ENCODE peak calls at places on chromosomes 4 and X, in six cellular contexts. One of them, this sample, is unnamed.

GRCh38 chrX:125926295-125926694 is 239.8 kb downstream of the DCAF12L2 start:
- DNase-seq in B cell: no peak
- DNase-seq in PC-9: no peak
- DNase-seq in left ventricle myocardium inferior: no peak
- DNase-seq in spleen: no peak
- DNase-seq in body of pancreas: no peak
- DNase-seq in this sample: no peak

GRCh38 chr4:185394568-185395254 is 1.0 kb downstream of the LRP2BP start:
- DNase-seq in B cell: no peak
- DNase-seq in PC-9: no peak
- DNase-seq in left ventricle myocardium inferior: no peak
- DNase-seq in spleen: no peak
- DNase-seq in body of pancreas: no peak
- DNase-seq in this sample: no peak

GRCh38 chr4:106818764-106819163 is 217.3 kb downstream of the DKK2 start:
- DNase-seq in B cell: no peak
- DNase-seq in PC-9: no peak
- DNase-seq in left ventricle myocardium inferior: no peak
- DNase-seq in spleen: no peak
- DNase-seq in body of pancreas: no peak
- DNase-seq in this sample: no peak

GRCh38 chr4:99437686-99438577 is 2.8 kb upstream of the ADH7 start:
- DNase-seq in B cell: no peak
- DNase-seq in PC-9: no peak
- DNase-seq in left ventricle myocardium inferior: no peak
- DNase-seq in spleen: no peak
- DNase-seq in body of pancreas: no peak
- DNase-seq in this sample: no peak

GRCh38 chr4:148651991-148652390 is 209.8 kb upstream of the NR3C2 start:
- DNase-seq in B cell: no peak
- DNase-seq in PC-9: no peak
- DNase-seq in left ventricle myocardium inferior: no peak
- DNase-seq in spleen: no peak
- DNase-seq in body of pancreas: no peak
- DNase-seq in this sample: no peak

GRCh38 chrX:23783569-23784486 is 855 bp downstream of the SAT1 start:
- DNase-seq in B cell: no peak
- DNase-seq in PC-9: no peak
- DNase-seq in left ventricle myocardium inferior: no peak
- DNase-seq in spleen: no peak
- DNase-seq in body of pancreas: no peak
- DNase-seq in this sample: no peak

GRCh38 chr4:170090667-170091052 is 904 bp upstream of the AADAT start:
- DNase-seq in B cell: no peak
- DNase-seq in PC-9: no peak
- DNase-seq in left ventricle myocardium inferior: no peak
- DNase-seq in spleen: no peak
- DNase-seq in body of pancreas: no peak
- DNase-seq in this sample: no peak

GRCh38 chr4:169945636-169946035 is 80.6 kb downstream of the MFAP3L start:
- DNase-seq in B cell: no peak
- DNase-seq in PC-9: no peak
- DNase-seq in left ventricle myocardium inferior: no peak
- DNase-seq in spleen: no peak
- DNase-seq in body of pancreas: no peak
- DNase-seq in this sample: no peak

GRCh38 chr4:73776363-73776762 is 36.0 kb downstream of the CXCL8 start:
- DNase-seq in B cell: no peak
- DNase-seq in PC-9: peak; percentile 4
- DNase-seq in left ventricle myocardium inferior: no peak
- DNase-seq in spleen: no peak
- DNase-seq in body of pancreas: peak; percentile 31
- DNase-seq in this sample: no peak

GRCh38 chr4:38319456-38320348 is 344.3 kb upstream of the KLF3 start:
- DNase-seq in B cell: peak; percentile 87
- DNase-seq in PC-9: peak; percentile 92
- DNase-seq in left ventricle myocardium inferior: peak; percentile 95
- DNase-seq in spleen: peak; percentile 97
- DNase-seq in body of pancreas: peak; percentile 97
- DNase-seq in this sample: peak; percentile 84

GRCh38 chrX:150587585-150588503 is 19.4 kb downstream of the MTM1 start:
- DNase-seq in B cell: peak; percentile 58
- DNase-seq in PC-9: peak; percentile 44
- DNase-seq in left ventricle myocardium inferior: no peak
- DNase-seq in spleen: no peak
- DNase-seq in body of pancreas: no peak
- DNase-seq in this sample: no peak

GRCh38 chr4:183349673-183350072 is 27.4 kb upstream of the CLDN24 start:
- DNase-seq in B cell: no peak
- DNase-seq in PC-9: no peak
- DNase-seq in left ventricle myocardium inferior: no peak
- DNase-seq in spleen: no peak
- DNase-seq in body of pancreas: no peak
- DNase-seq in this sample: no peak

GRCh38 chr4:56129431-56129861 is 180.7 kb downstream of the CEP135 start:
- DNase-seq in B cell: peak; percentile 7
- DNase-seq in PC-9: peak; percentile 30
- DNase-seq in left ventricle myocardium inferior: no peak
- DNase-seq in spleen: no peak
- DNase-seq in body of pancreas: peak; percentile 19
- DNase-seq in this sample: no peak

GRCh38 chr4:56633486-56633885 is 47.6 kb downstream of the HOPX start:
- DNase-seq in B cell: no peak
- DNase-seq in PC-9: peak; percentile 12
- DNase-seq in left ventricle myocardium inferior: no peak
- DNase-seq in spleen: no peak
- DNase-seq in body of pancreas: no peak
- DNase-seq in this sample: no peak

GRCh38 chrX:10636337-10636736 is 16.0 kb upstream of the MID1 start:
- DNase-seq in B cell: no peak
- DNase-seq in PC-9: peak; percentile 36
- DNase-seq in left ventricle myocardium inferior: no peak
- DNase-seq in spleen: no peak
- DNase-seq in body of pancreas: peak; percentile 15
- DNase-seq in this sample: no peak

GRCh38 chr4:116358633-116359222 is 726.6 kb downstream of the TRAM1L1 start:
- DNase-seq in B cell: peak; percentile 2
- DNase-seq in PC-9: peak; percentile 34
- DNase-seq in left ventricle myocardium inferior: no peak
- DNase-seq in spleen: no peak
- DNase-seq in body of pancreas: peak; percentile 84
- DNase-seq in this sample: peak; percentile 51

GRCh38 chrX:146144090-146144489 is 326.5 kb downstream of the SLITRK2 start:
- DNase-seq in B cell: no peak
- DNase-seq in PC-9: no peak
- DNase-seq in left ventricle myocardium inferior: no peak
- DNase-seq in spleen: no peak
- DNase-seq in body of pancreas: no peak
- DNase-seq in this sample: no peak

GRCh38 chr4:85741921-85742591 is 267.1 kb downstream of the ARHGAP24 start:
- DNase-seq in B cell: no peak
- DNase-seq in PC-9: no peak
- DNase-seq in left ventricle myocardium inferior: peak; percentile 28
- DNase-seq in spleen: no peak
- DNase-seq in body of pancreas: peak; percentile 93
- DNase-seq in this sample: no peak

GRCh38 chr4:2781911-2782310 is 11.0 kb upstream of the SH3BP2 start:
- DNase-seq in B cell: no peak
- DNase-seq in PC-9: no peak
- DNase-seq in left ventricle myocardium inferior: no peak
- DNase-seq in spleen: peak; percentile 12
- DNase-seq in body of pancreas: peak; percentile 5
- DNase-seq in this sample: no peak

GRCh38 chrX:13721819-13722527 is 12.4 kb downstream of the TRAPPC2 start:
- DNase-seq in B cell: no peak
- DNase-seq in PC-9: peak; percentile 11
- DNase-seq in left ventricle myocardium inferior: no peak
- DNase-seq in spleen: no peak
- DNase-seq in body of pancreas: no peak
- DNase-seq in this sample: no peak

GRCh38 chr4:168917150-168917779 is 92.8 kb downstream of the CBR4 start:
- DNase-seq in B cell: peak; percentile 17
- DNase-seq in PC-9: no peak
- DNase-seq in left ventricle myocardium inferior: no peak
- DNase-seq in spleen: no peak
- DNase-seq in body of pancreas: no peak
- DNase-seq in this sample: peak; percentile 37

GRCh38 chrX:55342533-55343501 is 78.1 kb upstream of the PAGE3 start:
- DNase-seq in B cell: peak; percentile 33
- DNase-seq in PC-9: peak; percentile 19
- DNase-seq in left ventricle myocardium inferior: no peak
- DNase-seq in spleen: no peak
- DNase-seq in body of pancreas: peak; percentile 22
- DNase-seq in this sample: peak; percentile 61

GRCh38 chr4:176034498-176034897 is 31.1 kb upstream of the WDR17 start:
- DNase-seq in B cell: peak; percentile 42
- DNase-seq in PC-9: no peak
- DNase-seq in left ventricle myocardium inferior: no peak
- DNase-seq in spleen: no peak
- DNase-seq in body of pancreas: no peak
- DNase-seq in this sample: no peak

GRCh38 chr4:20486433-20486832 is 213.8 kb upstream of the PACRGL start:
- DNase-seq in B cell: no peak
- DNase-seq in PC-9: no peak
- DNase-seq in left ventricle myocardium inferior: no peak
- DNase-seq in spleen: no peak
- DNase-seq in body of pancreas: no peak
- DNase-seq in this sample: no peak

GRCh38 chr4:163922302-163922701 is 427.8 kb downstream of the TMA16 start:
- DNase-seq in B cell: no peak
- DNase-seq in PC-9: no peak
- DNase-seq in left ventricle myocardium inferior: no peak
- DNase-seq in spleen: no peak
- DNase-seq in body of pancreas: no peak
- DNase-seq in this sample: no peak

GRCh38 chr4:56512166-56512565 is 6.6 kb downstream of the ARL9 start:
- DNase-seq in B cell: no peak
- DNase-seq in PC-9: no peak
- DNase-seq in left ventricle myocardium inferior: no peak
- DNase-seq in spleen: no peak
- DNase-seq in body of pancreas: no peak
- DNase-seq in this sample: no peak

GRCh38 chrX:13647709-13648212 is 5.2 kb upstream of the TCEANC start:
- DNase-seq in B cell: peak; percentile 12
- DNase-seq in PC-9: peak; percentile 46
- DNase-seq in left ventricle myocardium inferior: peak; percentile 20
- DNase-seq in spleen: no peak
- DNase-seq in body of pancreas: peak; percentile 34
- DNase-seq in this sample: no peak

GRCh38 chr4:141352775-141353544 is 132.3 kb downstream of the ZNF330 start:
- DNase-seq in B cell: no peak
- DNase-seq in PC-9: no peak
- DNase-seq in left ventricle myocardium inferior: no peak
- DNase-seq in spleen: no peak
- DNase-seq in body of pancreas: no peak
- DNase-seq in this sample: no peak

GRCh38 chr4:79874197-79874596 is 198.8 kb downstream of the ANTXR2 start:
- DNase-seq in B cell: no peak
- DNase-seq in PC-9: no peak
- DNase-seq in left ventricle myocardium inferior: no peak
- DNase-seq in spleen: no peak
- DNase-seq in body of pancreas: no peak
- DNase-seq in this sample: no peak

GRCh38 chrX:68415289-68415688 is 18.0 kb downstream of the OPHN1 start:
- DNase-seq in B cell: no peak
- DNase-seq in PC-9: peak; percentile 31
- DNase-seq in left ventricle myocardium inferior: peak; percentile 46
- DNase-seq in spleen: no peak
- DNase-seq in body of pancreas: no peak
- DNase-seq in this sample: no peak

GRCh38 chr4:24754586-24754985 is 40.8 kb upstream of the SOD3 start:
- DNase-seq in B cell: no peak
- DNase-seq in PC-9: no peak
- DNase-seq in left ventricle myocardium inferior: no peak
- DNase-seq in spleen: no peak
- DNase-seq in body of pancreas: no peak
- DNase-seq in this sample: no peak

GRCh38 chr4:80361329-80361900 is 25.9 kb downstream of the CFAP299 start:
- DNase-seq in B cell: peak; percentile 36
- DNase-seq in PC-9: no peak
- DNase-seq in left ventricle myocardium inferior: no peak
- DNase-seq in spleen: no peak
- DNase-seq in body of pancreas: no peak
- DNase-seq in this sample: peak; percentile 32

GRCh38 chr4:110630621-110631402 is 7.9 kb upstream of the PITX2 start:
- DNase-seq in B cell: no peak
- DNase-seq in PC-9: no peak
- DNase-seq in left ventricle myocardium inferior: no peak
- DNase-seq in spleen: no peak
- DNase-seq in body of pancreas: no peak
- DNase-seq in this sample: no peak

GRCh38 chr4:8747467-8747841 is 124.2 kb downstream of the HMX1 start:
- DNase-seq in B cell: no peak
- DNase-seq in PC-9: no peak
- DNase-seq in left ventricle myocardium inferior: no peak
- DNase-seq in spleen: no peak
- DNase-seq in body of pancreas: no peak
- DNase-seq in this sample: no peak
- TF ChIP-seq CTCF in B cell: no peak
- TF ChIP-seq CTCF in PC-9: no peak
- TF ChIP-seq CTCF in left ventricle myocardium inferior: no peak
- TF ChIP-seq CTCF in spleen: no peak
- TF ChIP-seq CTCF in body of pancreas: no peak
- TF ChIP-seq CTCF in this sample: no peak

GRCh38 chrX:132022115-132022862 is 813 bp upstream of the STK26 start:
- DNase-seq in B cell: peak; percentile 33
- DNase-seq in PC-9: no peak
- DNase-seq in left ventricle myocardium inferior: no peak
- DNase-seq in spleen: no peak
- DNase-seq in body of pancreas: no peak
- DNase-seq in this sample: peak; percentile 20
- TF ChIP-seq CTCF in B cell: peak; percentile 64
- TF ChIP-seq CTCF in PC-9: peak; percentile 64
- TF ChIP-seq CTCF in left ventricle myocardium inferior: no peak
- TF ChIP-seq CTCF in spleen: no peak
- TF ChIP-seq CTCF in body of pancreas: peak; percentile 15
- TF ChIP-seq CTCF in this sample: no peak

GRCh38 chrX:57329008-57329407 is 42.5 kb downstream of the FAAH2 start:
- DNase-seq in B cell: no peak
- DNase-seq in PC-9: no peak
- DNase-seq in left ventricle myocardium inferior: no peak
- DNase-seq in spleen: no peak
- DNase-seq in body of pancreas: no peak
- DNase-seq in this sample: no peak
- TF ChIP-seq CTCF in B cell: no peak
- TF ChIP-seq CTCF in PC-9: no peak
- TF ChIP-seq CTCF in left ventricle myocardium inferior: no peak
- TF ChIP-seq CTCF in spleen: no peak
- TF ChIP-seq CTCF in body of pancreas: no peak
- TF ChIP-seq CTCF in this sample: no peak

DNA sequence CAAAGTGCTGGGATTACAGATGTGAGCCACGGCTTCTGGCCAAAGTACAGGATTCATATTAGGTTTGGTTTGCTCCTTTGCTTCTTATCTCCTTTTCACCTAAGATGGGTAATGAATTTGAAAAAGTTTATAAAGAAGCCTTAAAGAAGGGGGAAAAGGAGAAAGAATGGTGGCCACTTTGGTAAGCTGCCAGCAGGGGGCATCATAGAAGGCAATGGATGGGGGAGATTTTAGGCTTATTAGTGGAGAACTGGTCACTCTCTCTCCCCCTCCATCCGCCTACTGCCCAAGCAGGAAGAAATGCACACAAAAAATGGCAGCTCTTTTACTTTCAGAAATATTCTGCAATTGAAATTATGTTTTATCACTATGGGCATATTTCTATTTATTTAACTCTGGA is 32.0 kb downstream of the SPARCL1 start:
- DNase-seq in B cell: peak; percentile 8
- DNase-seq in PC-9: no peak
- DNase-seq in left ventricle myocardium inferior: no peak
- DNase-seq in spleen: no peak
- DNase-seq in body of pancreas: no peak
- DNase-seq in this sample: no peak
- TF ChIP-seq CTCF in B cell: peak; percentile 42
- TF ChIP-seq CTCF in PC-9: peak; percentile 53
- TF ChIP-seq CTCF in left ventricle myocardium inferior: peak; percentile 42
- TF ChIP-seq CTCF in spleen: no peak
- TF ChIP-seq CTCF in body of pancreas: no peak
- TF ChIP-seq CTCF in this sample: peak; percentile 16